ENCODE peak calls at places on chromosome X, in seven cellular contexts. T, F, Q, A, R, S and B are unnamed samples.

GRCh38 chrX:153874366-153875125 is 11.4 kb downstream of the L1CAM start:
- DNase-seq in T (no peak), F (no peak), Q (no peak), A (no peak), R (no peak), S (no peak), B (no peak)

GRCh38 chrX:8743126-8743732 is 11.3 kb upstream of the ANOS1 start:
- DNase-seq in T (peak; percentile 41), F (peak; percentile 46), Q (peak; percentile 37), A (no peak), R (peak; percentile 42), S (peak; percentile 11), B (no peak)

GRCh38 chrX:129845616-129846190 is 2.0 kb upstream of the ZDHHC9 start:
- DNase-seq in T (no peak), F (no peak), Q (no peak), A (no peak), R (no peak), S (no peak), B (no peak)

GRCh38 chrX:47621851-47622250 is 2.2 kb upstream of the SYN1 start:
- DNase-seq in T (no peak), F (no peak), Q (no peak), A (no peak), R (no peak), S (no peak), B (no peak)

GRCh38 chrX:46777971-46778810 is 19.3 kb upstream of the SLC9A7 start:
- DNase-seq in T (no peak), F (no peak), Q (no peak), A (no peak), R (no peak), S (no peak), B (no peak)

GRCh38 chrX:131988236-131988635 is 34.9 kb upstream of the STK26 start:
- DNase-seq in T (no peak), F (no peak), Q (no peak), A (no peak), R (no peak), S (no peak), B (no peak)

GRCh38 chrX:150898343-150899190 is at the start of gene CD99L2:
- DNase-seq in T (peak; percentile 85), F (peak; percentile 84), Q (peak; percentile 88), A (peak; percentile 84), R (peak; percentile 88), S (peak; percentile 75), B (peak; percentile 79)

GRCh38 chrX:37684426-37684825 is 1.2 kb upstream of the XK start:
- DNase-seq in T (no peak), F (no peak), Q (no peak), A (no peak), R (no peak), S (no peak), B (no peak)

GRCh38 chrX:136028383-136028984 is 43.2 kb downstream of the SLC9A6 start:
- DNase-seq in T (peak; percentile 55), F (peak; percentile 24), Q (no peak), A (no peak), R (no peak), S (no peak), B (peak; percentile 39)

GRCh38 chrX:11533211-11533651 is 132.5 kb downstream of the ARHGAP6 start:
- DNase-seq in T (peak; percentile 64), F (no peak), Q (no peak), A (no peak), R (no peak), S (no peak), B (peak; percentile 74)

GRCh38 chrX:134520860-134521390 is 61.0 kb downstream of the HPRT1 start:
- DNase-seq in T (peak; percentile 72), F (peak; percentile 11), Q (no peak), A (no peak), R (no peak), S (no peak), B (peak; percentile 69)